ENCODE peak calls at places on chromosomes 1 and 21, in six cellular contexts. E is RKO, F is fibroblast of the conjunctiva, T is epithelial cell of esophagus, U is kidney tubule cell, J is amygdala. O is an unnamed sample.

GRCh38 chr1:2137257-2138121 is 57.1 kb downstream of the FAAP20 start:
- DNase-seq in T (no peak), U (no peak), F (no peak), J (no peak), E (no peak), O (peak)

GRCh38 chr1:40944326-40944725 is 35.2 kb upstream of the CTPS1 start:
- DNase-seq in J (no peak), F (peak), U (peak), E (no peak), T (peak), O (no peak)

GRCh38 chr1:76511226-76511625 is 356.1 kb upstream of the ST6GALNAC5 start:
- DNase-seq in U (no peak), F (no peak), J (no peak), E (no peak), T (no peak), O (no peak)

GRCh38 chr1:181216571-181216994 is 128.1 kb downstream of the IER5 start:
- DNase-seq in T (no peak), E (no peak), J (no peak), U (peak), F (no peak), O (no peak)

GRCh38 chr1:60727553-60727952 is 354.8 kb upstream of the NFIA start:
- DNase-seq in T (peak), E (no peak), J (no peak), F (no peak), U (peak), O (no peak)

GRCh38 chr1:36083635-36084501 is at the start of gene TEKT2:
- DNase-seq in J (peak), T (no peak), E (no peak), U (peak), F (no peak), O (peak)

GRCh38 chr1:225768662-225769426 is 8.8 kb upstream of the SRP9 start:
- DNase-seq in F (no peak), U (no peak), E (no peak), J (no peak), T (peak), O (no peak)

GRCh38 chr21:35256468-35256988 is 207.4 kb upstream of the RUNX1 start:
- DNase-seq in F (peak), E (peak), U (peak), J (peak), T (peak), O (peak)

GRCh38 chr1:101240041-101240430 is 3.2 kb downstream of the S1PR1 start:
- DNase-seq in J (no peak), F (no peak), E (no peak), T (no peak), U (no peak), O (no peak)

GRCh38 chr1:188670837-188671236 is 1806.8 kb downstream of the BRINP3 start:
- DNase-seq in E (peak), U (peak), J (no peak), F (no peak), T (peak), O (no peak)